ENCODE peak calls at places on chromosomes 6 and 20, in four cellular contexts. O is Panc1, L is cardiac fibroblast, Y is HCT116. F is an unnamed sample.

GRCh38 chr6:42338573-42339218 is 113.0 kb downstream of the TRERF1 start:
- DNase-seq in O (peak), L (peak), Y (peak), F (peak)

GRCh38 chr6:125789576-125790402 is 971 bp upstream of the NCOA7 start:
- DNase-seq in O (peak), L (peak), Y (no peak), F (peak)

GRCh38 chr6:145811741-145812140 is 2.9 kb downstream of the FBXO30 start:
- DNase-seq in O (no peak), L (no peak), Y (no peak), F (no peak)

GRCh38 chr20:17875981-17876385 is 92.6 kb downstream of the SNX5 start:
- DNase-seq in O (no peak), L (no peak), Y (no peak), F (no peak)

GRCh38 chr20:24657211-24657610 is 187.8 kb downstream of the SYNDIG1 start:
- DNase-seq in O (no peak), L (peak), Y (no peak), F (no peak)

GRCh38 chr6:149446791-149447376 is 37.9 kb downstream of the ZC3H12D start:
- DNase-seq in O (no peak), L (no peak), Y (no peak), F (no peak)

GRCh38 chr6:114382401-114382800 is 39.6 kb upstream of the HS3ST5 start:
- DNase-seq in O (no peak), L (no peak), Y (no peak), F (no peak)

GRCh38 chr20:48634641-48635040 is 193.2 kb downstream of the PREX1 start:
- DNase-seq in O (no peak), L (no peak), Y (no peak), F (no peak)

GRCh38 chr20:48794360-48794759 is 33.4 kb downstream of the PREX1 start:
- DNase-seq in O (no peak), L (no peak), Y (no peak), F (no peak)

GRCh38 chr6:79269877-79270276 is 35.4 kb upstream of the HMGN3 start:
- DNase-seq in O (no peak), L (peak), Y (no peak), F (peak)

GRCh38 chr6:158506577-158506976 is 53.3 kb upstream of the TMEM181 start:
- DNase-seq in O (no peak), L (no peak), Y (no peak), F (no peak)

GRCh38 chr20:24535956-24536730 is 66.7 kb downstream of the SYNDIG1 start:
- DNase-seq in O (no peak), L (peak), Y (no peak), F (no peak)

GRCh38 chr6:166626177-166627038 is 643 bp downstream of the RPS6KA2 start:
- DNase-seq in O (no peak), L (peak), Y (no peak), F (peak)

GRCh38 chr6:129590408-129591022 is 119.5 kb downstream of the ARHGAP18 start:
- DNase-seq in O (no peak), L (peak), Y (no peak), F (no peak)

GRCh38 chr6:165515963-165516624 is 146.9 kb downstream of the PDE10A start:
- DNase-seq in O (no peak), L (peak), Y (peak), F (no peak)

GRCh38 chr20:43669332-43669731 is 2.4 kb downstream of the MYBL2 start:
- DNase-seq in O (no peak), L (peak), Y (no peak), F (peak)

GRCh38 chr20:32898721-32899120 is 40.0 kb downstream of the EFCAB8 start:
- DNase-seq in O (no peak), L (peak), Y (no peak), F (no peak)

GRCh38 chr6:161411265-161411944 is 137.5 kb upstream of the AGPAT4 start:
- DNase-seq in O (no peak), L (peak), Y (no peak), F (no peak)

GRCh38 chr6:7919871-7920270 is 9.3 kb upstream of the TXNDC5 start:
- DNase-seq in O (no peak), L (peak), Y (peak), F (no peak)

GRCh38 chr20:24834310-24834709 is 114.8 kb upstream of the CST7 start:
- DNase-seq in O (no peak), L (no peak), Y (no peak), F (no peak)

GRCh38 chr6:129700666-129701065 is 9.3 kb downstream of the ARHGAP18 start:
- DNase-seq in O (no peak), L (no peak), Y (no peak), F (no peak)

GRCh38 chr6:132165677-132166076 is 214.5 kb upstream of the CCN2 start:
- DNase-seq in O (no peak), L (no peak), Y (no peak), F (no peak)

GRCh38 chr6:142400495-142400894 is 98.7 kb downstream of the ADGRG6 start:
- DNase-seq in O (no peak), L (peak), Y (no peak), F (no peak)

GRCh38 chr20:46959081-46959692 is 64.5 kb downstream of the EYA2 start:
- DNase-seq in O (peak), L (peak), Y (peak), F (peak)

GRCh38 chr20:44092551-44093248 is 94.3 kb downstream of the JPH2 start:
- DNase-seq in O (no peak), L (peak), Y (no peak), F (no peak)

GRCh38 chr6:12386816-12387215 is 96.7 kb downstream of the EDN1 start:
- DNase-seq in O (no peak), L (peak), Y (no peak), F (no peak)

GRCh38 chr20:9081423-9081966 is 12.6 kb downstream of the PLCB4 start:
- DNase-seq in O (no peak), L (no peak), Y (no peak), F (no peak)

GRCh38 chr20:33814238-33814712 is 3.1 kb downstream of the CHMP4B start:
- DNase-seq in O (no peak), L (peak), Y (no peak), F (no peak)

GRCh38 chr6:156379946-156380707 is 397.1 kb upstream of the ARID1B start:
- DNase-seq in O (peak), L (peak), Y (peak), F (peak)

GRCh38 chr20:5073154-5074049 is 46.4 kb downstream of the PCNA start:
- DNase-seq in O (no peak), L (peak), Y (peak), F (peak)

GRCh38 chr6:125258651-125259353 is 43.0 kb downstream of the HDDC2 start:
- DNase-seq in O (no peak), L (no peak), Y (no peak), F (no peak)

GRCh38 chr20:37958856-37959255 is 55.9 kb downstream of the VSTM2L start:
- DNase-seq in O (no peak), L (no peak), Y (no peak), F (no peak)

GRCh38 chr20:37954626-37955025 is 51.7 kb downstream of the VSTM2L start:
- DNase-seq in O (no peak), L (no peak), Y (no peak), F (no peak)

GRCh38 chr20:37954205-37954604 is 51.3 kb downstream of the VSTM2L start:
- DNase-seq in O (no peak), L (no peak), Y (no peak), F (no peak)

GRCh38 chr20:37955511-37955910 is 52.6 kb downstream of the VSTM2L start:
- DNase-seq in O (no peak), L (no peak), Y (no peak), F (no peak)

GRCh38 chr20:37956099-37956498 is 53.2 kb downstream of the VSTM2L start:
- DNase-seq in O (no peak), L (no peak), Y (no peak), F (no peak)
- TF ChIP-seq CTCF in O (no peak), L (no peak), Y (no peak), F (no peak)

DNA sequence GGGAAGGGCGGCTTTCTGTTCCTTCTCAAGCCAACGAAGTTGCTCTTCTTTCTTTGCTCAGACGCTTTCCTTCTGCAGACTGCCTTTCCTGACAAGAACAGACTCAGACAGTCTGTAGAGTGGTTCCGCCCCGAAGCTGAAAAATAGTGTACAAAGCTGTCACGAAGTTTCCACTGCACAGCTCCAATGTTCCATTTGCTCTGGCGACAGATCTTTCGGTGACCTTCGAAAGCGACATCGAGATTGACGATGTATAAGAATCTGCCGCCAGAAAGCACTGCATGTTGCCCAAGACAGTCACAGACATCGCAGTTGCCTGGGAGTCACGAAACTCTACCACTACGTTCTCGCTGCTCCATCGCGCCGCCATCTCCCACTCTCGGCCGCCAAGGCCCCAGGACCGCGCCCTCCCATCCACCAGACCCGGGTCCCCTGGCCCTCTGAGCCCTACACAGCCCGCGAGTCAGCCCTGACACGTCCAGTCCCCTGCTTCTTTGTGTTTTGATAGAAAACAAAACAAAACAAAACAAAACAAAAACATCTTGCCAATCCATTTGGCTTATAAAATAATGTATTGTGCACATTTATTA is 42.1 kb upstream of the ZNF184 start:
- DNase-seq in O (no peak), L (no peak), Y (no peak), F (no peak)
- H3K4me3 ChIP-seq in O (peak), L (no peak), Y (no peak), F (no peak)

GRCh38 chr6:13427838-13428527 is 59.4 kb downstream of the GFOD1 start:
- DNase-seq in O (no peak), L (no peak), Y (no peak), F (no peak)
- TF ChIP-seq CTCF in O (no peak), L (no peak), Y (no peak), F (no peak)

DNA sequence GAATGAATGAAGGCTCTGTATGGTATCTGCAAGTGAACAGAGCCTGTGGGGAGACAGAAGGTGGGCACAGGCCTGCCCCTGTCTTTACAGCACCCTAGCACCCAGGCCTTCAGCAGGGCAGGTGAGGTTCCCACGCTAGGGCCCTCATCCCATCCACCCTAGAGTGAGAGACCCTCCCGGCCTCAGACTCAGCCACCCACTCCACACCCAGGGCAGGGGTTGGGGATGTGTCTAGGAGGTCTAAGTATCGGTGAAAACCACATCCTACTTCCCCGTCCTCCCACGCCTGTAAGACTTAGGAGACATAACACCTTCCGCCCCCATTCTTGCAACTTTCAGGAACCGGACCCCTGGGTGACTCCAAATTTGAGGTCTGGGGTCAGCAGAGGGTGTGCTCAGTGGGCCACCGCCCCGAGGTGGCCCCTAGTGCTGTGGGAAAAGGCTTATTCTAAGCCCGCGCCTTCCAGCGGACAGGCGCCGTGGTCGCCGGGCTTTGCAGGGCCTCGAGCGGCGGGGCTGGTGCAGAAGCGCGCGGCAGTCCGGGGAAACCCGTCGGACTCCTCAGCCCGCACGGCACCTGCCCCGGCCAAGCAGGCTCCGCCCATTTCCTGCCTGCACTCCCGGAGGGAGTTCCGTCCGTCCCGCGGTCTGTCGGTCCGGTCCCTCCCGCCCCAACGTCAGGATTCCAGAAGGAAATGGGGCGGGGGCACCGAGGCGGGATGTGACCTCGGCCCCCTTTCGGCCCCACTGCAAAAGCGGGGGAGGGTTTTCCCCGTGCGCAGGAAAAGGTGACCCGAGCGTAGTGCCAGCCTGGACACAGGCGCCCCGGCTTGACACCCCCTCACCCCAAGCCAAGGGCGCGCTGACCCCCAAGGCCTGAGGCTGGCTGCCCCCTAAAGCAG is 872 bp downstream of the SAMD10 start:
- DNase-seq in O (no peak), L (peak), Y (no peak), F (peak)
- H3K4me3 ChIP-seq in O (peak), L (peak), Y (peak), F (peak)

DNA sequence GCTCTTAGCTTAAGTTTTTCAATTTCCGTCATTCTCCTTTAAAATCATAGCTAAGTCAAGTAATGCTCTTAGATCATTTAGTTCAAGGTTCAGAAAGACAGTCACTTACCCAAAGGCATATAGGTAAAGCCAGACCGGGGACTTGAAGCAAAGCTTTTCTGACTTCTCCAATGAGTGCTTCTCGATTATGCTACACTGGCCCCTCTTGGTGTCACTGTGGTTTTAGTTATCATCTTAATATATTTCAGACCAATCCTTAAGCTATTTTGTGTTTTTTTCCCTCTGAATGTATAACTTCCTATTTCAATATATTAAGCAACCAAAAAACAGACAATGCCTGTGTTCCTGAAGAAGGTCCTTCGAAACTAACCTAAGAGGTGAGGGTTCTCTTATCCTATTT is 3.8 kb downstream of the PRDM1 start:
- DNase-seq in O (no peak), L (peak), Y (no peak), F (no peak)
- TF ChIP-seq CTCF in O (peak), L (no peak), Y (peak), F (no peak)

F was measured in PC-9.